ENCODE peak calls at places on chromosome 6, in four cellular contexts. H is GM04503, U is T-helper 9 cell, J is GM23248. K is an unnamed sample.
A peak's percentile ranks its signal among the peaks of the same experiment; 100 is the strongest.

GRCh38 chr6:107635058-107635515 is 145.2 kb downstream of the SOBP start:
- DNase-seq in H (no peak), U (no peak), J (no peak), K (no peak)

GRCh38 chr6:11317885-11318771 is 85.7 kb upstream of the NEDD9 start:
- DNase-seq in H (peak; percentile 96), U (peak; percentile 56), J (peak; percentile 99), K (peak; percentile 89)

GRCh38 chr6:84428300-84428907 is 201.0 kb upstream of the CEP162 start:
- DNase-seq in H (no peak), U (no peak), J (peak; percentile 76), K (no peak)

GRCh38 chr6:78953798-78954197 is 86.4 kb downstream of the IRAK1BP1 start:
- DNase-seq in H (no peak), U (no peak), J (no peak), K (no peak)

GRCh38 chr6:135851442-135852271 is at the start of gene PDE7B:
- DNase-seq in H (peak; percentile 95), U (peak; percentile 2), J (peak; percentile 98), K (peak; percentile 98)

GRCh38 chr6:42781811-42782688 is at the start of gene BICRAL:
- DNase-seq in H (no peak), U (peak; percentile 75), J (peak; percentile 76), K (peak; percentile 59)

GRCh38 chr6:53344993-53345392 is 3.8 kb downstream of the ELOVL5 start:
- DNase-seq in H (no peak), U (no peak), J (no peak), K (no peak)

GRCh38 chr6:54903884-54904283 is 57.3 kb downstream of the FAM83B start:
- DNase-seq in H (no peak), U (no peak), J (no peak), K (no peak)

GRCh38 chr6:157727629-157728182 is 95.3 kb upstream of the SNX9 start:
- DNase-seq in H (no peak), U (no peak), J (no peak), K (no peak)

GRCh38 chr6:21022343-21023107 is 488.3 kb downstream of the CDKAL1 start:
- DNase-seq in H (no peak), U (no peak), J (no peak), K (no peak)

GRCh38 chr6:9621276-9621675 is 793.6 kb downstream of the TFAP2A start:
- DNase-seq in H (no peak), U (no peak), J (peak; percentile 85), K (peak; percentile 63)

GRCh38 chr6:52788478-52788877 is 15.1 kb downstream of the GSTA1 start:
- DNase-seq in H (no peak), U (no peak), J (peak; percentile 9), K (no peak)

GRCh38 chr6:34592208-34592952 is 36.3 kb upstream of the SPDEF start:
- DNase-seq in H (no peak), U (no peak), J (no peak), K (no peak)

GRCh38 chr6:15672291-15672690 is 9.5 kb upstream of the DTNBP1 start:
- DNase-seq in H (no peak), U (no peak), J (no peak), K (no peak)